ENCODE peak calls at places on chromosomes 4 and X, in four cellular contexts. One of them, this sample, is unnamed.

GRCh38 chrX:9928083-9928482 is 39.1 kb upstream of the CLDN34 start:
- DNase-seq in H1: peak; percentile 57
- DNase-seq in H9: peak; percentile 85
- DNase-seq in IMR-90: peak; percentile 13
- DNase-seq in this sample: peak; percentile 89

GRCh38 chr4:147498031-147498700 is 17.3 kb downstream of the EDNRA start:
- DNase-seq in IMR-90: peak; percentile 88
- DNase-seq in H9: no peak
- DNase-seq in H1: no peak
- DNase-seq in this sample: no peak

GRCh38 chrX:106898462-106898861 is 4.7 kb downstream of the RIPPLY1 start:
- DNase-seq in IMR-90: peak; percentile 53
- DNase-seq in H1: no peak
- DNase-seq in H9: no peak
- DNase-seq in this sample: peak; percentile 75

GRCh38 chr4:168923526-168924194 is 86.4 kb downstream of the CBR4 start:
- DNase-seq in H1: peak; percentile 62
- DNase-seq in H9: peak; percentile 62
- DNase-seq in IMR-90: peak; percentile 86
- DNase-seq in this sample: peak; percentile 89

GRCh38 chr4:121189811-121190210 is 25.7 kb upstream of the TNIP3 start:
- DNase-seq in IMR-90: no peak
- DNase-seq in H9: no peak
- DNase-seq in H1: no peak
- DNase-seq in this sample: no peak

GRCh38 chrX:143536176-143536575 is 18.9 kb upstream of the SPANXN3 start:
- DNase-seq in H9: no peak
- DNase-seq in IMR-90: no peak
- DNase-seq in H1: no peak
- DNase-seq in this sample: no peak

GRCh38 chr4:120318447-120318846 is 251.8 kb upstream of the MAD2L1 start:
- DNase-seq in H9: no peak
- DNase-seq in IMR-90: no peak
- DNase-seq in H1: no peak
- DNase-seq in this sample: peak; percentile 80

GRCh38 chrX:19709117-19709811 is 178.1 kb downstream of the SH3KBP1 start:
- DNase-seq in IMR-90: no peak
- DNase-seq in H1: no peak
- DNase-seq in H9: no peak
- DNase-seq in this sample: no peak

GRCh38 chr4:9921326-9921725 is 100.0 kb downstream of the SLC2A9 start:
- DNase-seq in H1: no peak
- DNase-seq in H9: peak; percentile 68
- DNase-seq in IMR-90: no peak
- DNase-seq in this sample: peak; percentile 67

GRCh38 chr4:165493359-165493758 is 114.6 kb downstream of the CPE start:
- DNase-seq in IMR-90: peak; percentile 38
- DNase-seq in H9: peak; percentile 91
- DNase-seq in H1: peak; percentile 88
- DNase-seq in this sample: peak; percentile 96

GRCh38 chr4:119666653-119667091 is 38.1 kb upstream of the PDE5A start:
- DNase-seq in H9: no peak
- DNase-seq in IMR-90: peak; percentile 66
- DNase-seq in H1: no peak
- DNase-seq in this sample: peak; percentile 25

GRCh38 chrX:20542072-20542471 is 275.4 kb upstream of the RPS6KA3 start:
- DNase-seq in IMR-90: no peak
- DNase-seq in H1: no peak
- DNase-seq in H9: no peak
- DNase-seq in this sample: no peak

GRCh38 chrX:31590581-31591113 is 518.8 kb upstream of the FTHL17 start:
- DNase-seq in IMR-90: peak; percentile 72
- DNase-seq in H9: no peak
- DNase-seq in H1: no peak
- DNase-seq in this sample: no peak

GRCh38 chr4:73341454-73341853 is 62.6 kb upstream of the ALB start:
- DNase-seq in H1: peak; percentile 53
- DNase-seq in IMR-90: peak; percentile 53
- DNase-seq in H9: peak; percentile 59
- DNase-seq in this sample: peak; percentile 84

GRCh38 chr4:183828125-183828524 is 77.0 kb upstream of the STOX2 start:
- DNase-seq in H9: no peak
- DNase-seq in H1: no peak
- DNase-seq in IMR-90: no peak
- DNase-seq in this sample: no peak

GRCh38 chr4:55170462-55170861 is 45.1 kb upstream of the KDR start:
- DNase-seq in H9: no peak
- DNase-seq in IMR-90: peak; percentile 10
- DNase-seq in H1: no peak
- DNase-seq in this sample: no peak

GRCh38 chr4:83320548-83320947 is 14.1 kb downstream of the HPSE start:
- DNase-seq in H9: no peak
- DNase-seq in H1: no peak
- DNase-seq in IMR-90: peak; percentile 45
- DNase-seq in this sample: no peak

GRCh38 chr4:8379281-8379680 is 61.2 kb downstream of the ACOX3 start:
- DNase-seq in IMR-90: no peak
- DNase-seq in H1: no peak
- DNase-seq in H9: no peak
- DNase-seq in this sample: no peak

GRCh38 chrX:119236599-119237525 is 777 bp downstream of the PGRMC1 start:
- DNase-seq in H9: no peak
- DNase-seq in IMR-90: peak; percentile 74
- DNase-seq in H1: peak; percentile 45
- DNase-seq in this sample: peak; percentile 26

GRCh38 chrX:68831405-68832100 is 2.7 kb downstream of the EFNB1 start:
- DNase-seq in IMR-90: peak; percentile 13
- DNase-seq in H9: peak; percentile 26
- DNase-seq in H1: peak; percentile 40
- DNase-seq in this sample: no peak

GRCh38 chrX:136162827-136163427 is 15.6 kb downstream of the FHL1 start:
- DNase-seq in IMR-90: peak; percentile 43
- DNase-seq in H9: peak; percentile 72
- DNase-seq in H1: peak; percentile 71
- DNase-seq in this sample: peak; percentile 79

GRCh38 chr4:13921805-13922204 is 294.3 kb upstream of the BOD1L1 start:
- DNase-seq in H1: no peak
- DNase-seq in H9: no peak
- DNase-seq in IMR-90: peak; percentile 69
- DNase-seq in this sample: no peak

GRCh38 chr4:38664704-38665401 is 854 bp downstream of the KLF3 start:
- DNase-seq in IMR-90: peak; percentile 56
- DNase-seq in H1: peak; percentile 59
- DNase-seq in H9: peak; percentile 71
- DNase-seq in this sample: peak; percentile 87

GRCh38 chrX:149074429-149074828 is 430.7 kb downstream of the IDS start:
- DNase-seq in IMR-90: no peak
- DNase-seq in H9: no peak
- DNase-seq in H1: no peak
- DNase-seq in this sample: peak; percentile 1

GRCh38 chrX:96837808-96838207 is 45.9 kb upstream of the RPA4 start:
- DNase-seq in H9: no peak
- DNase-seq in IMR-90: peak; percentile 8
- DNase-seq in H1: no peak
- DNase-seq in this sample: peak; percentile 46

GRCh38 chr4:177047070-177047850 is 254.5 kb upstream of the VEGFC start:
- DNase-seq in IMR-90: peak; percentile 81
- DNase-seq in H9: peak; percentile 55
- DNase-seq in H1: peak; percentile 72
- DNase-seq in this sample: peak; percentile 66

GRCh38 chr4:105548483-105548882 is 3.9 kb upstream of the ARHGEF38 start:
- DNase-seq in H9: no peak
- DNase-seq in IMR-90: no peak
- DNase-seq in H1: no peak
- DNase-seq in this sample: no peak

GRCh38 chr4:48939785-48940184 is 33.2 kb upstream of the OCIAD2 start:
- DNase-seq in H9: no peak
- DNase-seq in H1: no peak
- DNase-seq in IMR-90: peak; percentile 82
- DNase-seq in this sample: peak; percentile 68

GRCh38 chr4:11418610-11419009 is 10.1 kb downstream of the HS3ST1 start:
- DNase-seq in H1: no peak
- DNase-seq in H9: no peak
- DNase-seq in IMR-90: peak; percentile 7
- DNase-seq in this sample: peak; percentile 52

GRCh38 chrX:6432211-6432610 is 102.7 kb downstream of the VCX3A start:
- DNase-seq in H1: no peak
- DNase-seq in H9: no peak
- DNase-seq in IMR-90: no peak
- DNase-seq in this sample: peak; percentile 13

GRCh38 chrX:45801554-45801953 is 600.9 kb upstream of the DIPK2B start:
- DNase-seq in H9: no peak
- DNase-seq in IMR-90: peak; percentile 34
- DNase-seq in H1: no peak
- DNase-seq in this sample: no peak

GRCh38 chr4:56080384-56080783 is 131.6 kb downstream of the CEP135 start:
- DNase-seq in H9: no peak
- DNase-seq in H1: no peak
- DNase-seq in IMR-90: no peak
- DNase-seq in this sample: no peak

GRCh38 chrX:49072712-49073095 is 1.1 kb downstream of the PRAF2 start:
- DNase-seq in H9: no peak
- DNase-seq in H1: no peak
- DNase-seq in IMR-90: no peak
- DNase-seq in this sample: no peak

GRCh38 chr4:70895846-70896435 is 6.2 kb upstream of the MOB1B start:
- DNase-seq in IMR-90: no peak
- DNase-seq in H1: no peak
- DNase-seq in H9: no peak
- DNase-seq in this sample: no peak

GRCh38 chr4:169254546-169254983 is 16.2 kb downstream of the SH3RF1 start:
- DNase-seq in H1: no peak
- DNase-seq in IMR-90: peak; percentile 87
- DNase-seq in H9: no peak
- DNase-seq in this sample: no peak

GRCh38 chr4:26330186-26330787 is 9.5 kb downstream of the RBPJ start:
- DNase-seq in H9: no peak
- DNase-seq in H1: no peak
- DNase-seq in IMR-90: peak; percentile 68
- DNase-seq in this sample: peak; percentile 77

GRCh38 chrX:41526925-41527324 is 79.8 kb downstream of the NYX start:
- DNase-seq in H9: no peak
- DNase-seq in IMR-90: peak; percentile 65
- DNase-seq in H1: no peak
- DNase-seq in this sample: no peak

GRCh38 chr4:41058426-41058825 is 155.9 kb downstream of the APBB2 start:
- DNase-seq in H9: no peak
- DNase-seq in H1: no peak
- DNase-seq in IMR-90: peak; percentile 72
- DNase-seq in this sample: no peak
- H3K4me1 ChIP-seq in H9: no peaks in the 10 kb centered on the region
- H3K4me1 ChIP-seq in H1: no peaks in the 10 kb centered on the region
- H3K4me1 ChIP-seq in IMR-90: peaks cover 15% of the 10 kb centered on the region
- H3K4me1 ChIP-seq in this sample: no peaks in the 10 kb centered on the region

GRCh38 chr4:94451669-94452475 is at the start of gene PDLIM5:
- DNase-seq in IMR-90: peak; percentile 84
- DNase-seq in H9: peak; percentile 95
- DNase-seq in H1: peak; percentile 91
- DNase-seq in this sample: peak; percentile 96
- H2AK5ac ChIP-seq in IMR-90: peak within 1 kb of the TSS; percentile 72
- H2AK5ac ChIP-seq in H9: no peak within 1 kb of the TSS
- H2AK5ac ChIP-seq in H1: no peak within 1 kb of the TSS
- H2AK5ac ChIP-seq in this sample: no peak within 1 kb of the TSS

DNA sequence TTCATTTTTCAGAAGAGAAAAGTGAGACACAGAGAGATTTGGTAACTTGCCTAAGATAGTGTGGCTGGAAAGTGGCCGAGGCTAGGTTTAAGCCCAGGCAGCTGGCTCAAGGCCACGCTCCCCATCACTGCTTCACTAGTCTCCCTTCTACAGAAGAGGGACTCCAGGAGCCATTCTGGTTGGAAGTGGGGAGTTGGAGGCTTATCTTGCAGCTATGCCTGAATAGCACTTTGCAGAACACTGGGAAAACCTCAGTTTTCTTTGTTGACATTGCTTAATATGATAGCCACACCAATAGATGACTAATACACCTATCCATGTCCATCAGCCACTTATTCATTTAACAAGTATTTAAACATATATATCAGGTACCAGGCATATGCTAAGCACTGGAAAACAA is 18.5 kb downstream of the LRRC66 start:
- DNase-seq in IMR-90: peak; percentile 40
- DNase-seq in H9: no peak
- DNase-seq in H1: no peak
- DNase-seq in this sample: no peak
- H3K56ac ChIP-seq in IMR-90: no peak overlapping the region
- H3K56ac ChIP-seq in H9: no peak overlapping the region
- H3K56ac ChIP-seq in H1: no peak overlapping the region
- H3K56ac ChIP-seq in this sample: no peak overlapping the region

GRCh38 chr4:24574256-24574655 is 10.1 kb downstream of the DHX15 start:
- DNase-seq in IMR-90: no peak
- DNase-seq in H1: no peak
- DNase-seq in H9: no peak
- DNase-seq in this sample: no peak
- H3K4me1 ChIP-seq in IMR-90: peaks cover 5% of the 10 kb centered on the region
- H3K4me1 ChIP-seq in H1: peaks cover 9% of the 10 kb centered on the region
- H3K4me1 ChIP-seq in H9: no peaks in the 10 kb centered on the region
- H3K4me1 ChIP-seq in this sample: peaks cover 5% of the 10 kb centered on the region

GRCh38 chrX:2892816-2893215 is 36.3 kb downstream of the ARSD start:
- DNase-seq in H1: no peak
- DNase-seq in H9: no peak
- DNase-seq in IMR-90: no peak
- DNase-seq in this sample: no peak
- H2AK5ac ChIP-seq in H1: no peak overlapping the region
- H2AK5ac ChIP-seq in H9: no peak overlapping the region
- H2AK5ac ChIP-seq in IMR-90: no peak overlapping the region
- H2AK5ac ChIP-seq in this sample: no peak overlapping the region

GRCh38 chr4:181528570-181529184 is 714.5 kb upstream of the TENM3 start:
- DNase-seq in H9: peak; percentile 85
- DNase-seq in H1: peak; percentile 89
- DNase-seq in IMR-90: peak; percentile 73
- DNase-seq in this sample: peak; percentile 89

GRCh38 chr4:181525641-181526040 is 717.6 kb upstream of the TENM3 start:
- DNase-seq in H1: no peak
- DNase-seq in H9: no peak
- DNase-seq in IMR-90: no peak
- DNase-seq in this sample: peak; percentile 30

GRCh38 chr4:181520790-181521189 is 722.4 kb upstream of the TENM3 start:
- DNase-seq in H1: no peak
- DNase-seq in IMR-90: no peak
- DNase-seq in H9: no peak
- DNase-seq in this sample: no peak

GRCh38 chr4:181523973-181524372 is 719.2 kb upstream of the TENM3 start:
- DNase-seq in H1: no peak
- DNase-seq in H9: no peak
- DNase-seq in IMR-90: no peak
- DNase-seq in this sample: no peak

GRCh38 chr4:181524455-181524854 is 718.7 kb upstream of the TENM3 start:
- DNase-seq in IMR-90: no peak
- DNase-seq in H9: no peak
- DNase-seq in H1: no peak
- DNase-seq in this sample: no peak
- H3K56ac ChIP-seq in IMR-90: no peak overlapping the region
- H3K56ac ChIP-seq in H9: no peak overlapping the region
- H3K56ac ChIP-seq in H1: no peak overlapping the region
- H3K56ac ChIP-seq in this sample: no peak overlapping the region

GRCh38 chrX:53715336-53715924 is 28.9 kb upstream of the HUWE1 start:
- DNase-seq in H9: no peak
- DNase-seq in H1: no peak
- DNase-seq in IMR-90: no peak
- DNase-seq in this sample: no peak
- H3K4me1 ChIP-seq in H9: no peaks in the 10 kb centered on the region
- H3K4me1 ChIP-seq in H1: peaks cover 2% of the 10 kb centered on the region
- H3K4me1 ChIP-seq in IMR-90: peaks cover 6% of the 10 kb centered on the region
- H3K4me1 ChIP-seq in this sample: no peaks in the 10 kb centered on the region